ENCODE peak calls at places on chromosome 11, in ten cellular contexts. E is cardiac muscle cell; G is CD4-positive, alpha-beta T cell; R is naive thymus-derived CD4-positive, alpha-beta T cell; O is GM23248; Y is SJSA1; W is right lobe of liver; S is A549; X is CD4-positive, alpha-beta memory T cell; F is neuronal stem cell. Z is an unnamed sample. For H3K9me3, the result is how much of the 10 kb centered on the place peaks cover.

GRCh38 chr11:116697639-116698038 is 75.1 kb downstream of the BUD13 start:
- DNase-seq in E (no peak), G (no peak), R (no peak), O (no peak), Y (no peak), W (no peak), S (no peak), X (no peak), F (no peak), Z (no peak)

GRCh38 chr11:125998267-125998666 is 52.4 kb downstream of the VSIG10L2 start:
- DNase-seq in E (no peak), G (no peak), R (no peak), O (no peak), Y (no peak), W (no peak), S (no peak), X (no peak), F (no peak), Z (no peak)

GRCh38 chr11:130474637-130475400 is 26.4 kb downstream of the ADAMTS15 start:
- DNase-seq in E (no peak), G (no peak), R (no peak), O (no peak), Y (no peak), W (no peak), S (no peak), X (no peak), F (no peak), Z (no peak)

GRCh38 chr11:128470081-128470480 is 117.3 kb downstream of the ETS1 start:
- DNase-seq in E (no peak), G (peak), R (peak), O (no peak), Y (no peak), W (no peak), S (no peak), X (peak), F (no peak), Z (no peak)

GRCh38 chr11:45102810-45103621 is 43.4 kb upstream of the PRDM11 start:
- DNase-seq in E (peak), G (peak), R (peak), O (peak), Y (peak), W (no peak), S (peak), X (peak), F (peak), Z (peak)

GRCh38 chr11:30244255-30244654 is 13.4 kb downstream of the FSHB start:
- DNase-seq in E (no peak), G (no peak), R (no peak), O (peak), Y (peak), W (no peak), S (peak), X (no peak), F (no peak), Z (no peak)

GRCh38 chr11:27437824-27438594 is 34.6 kb downstream of the LGR4 start:
- DNase-seq in E (no peak), G (no peak), R (no peak), O (peak), Y (no peak), W (no peak), S (no peak), X (no peak), F (no peak), Z (no peak)

GRCh38 chr11:14386895-14387480 is 28.0 kb upstream of the RRAS2 start:
- DNase-seq in E (peak), G (no peak), R (no peak), O (peak), Y (peak), W (no peak), S (peak), X (no peak), F (peak), Z (peak)

GRCh38 chr11:122696662-122697061 is 41.1 kb downstream of the UBASH3B start:
- DNase-seq in E (no peak), G (peak), R (peak), O (no peak), Y (no peak), W (no peak), S (no peak), X (peak), F (no peak), Z (no peak)

GRCh38 chr11:13761712-13762111 is 93.2 kb downstream of the FAR1 start:
- DNase-seq in E (no peak), G (no peak), R (no peak), O (peak), Y (no peak), W (no peak), S (no peak), X (no peak), F (no peak), Z (no peak)

GRCh38 chr11:63610604-63611394 is 3.4 kb downstream of the PLAAT3 start:
- DNase-seq in E (no peak), G (no peak), R (no peak), O (no peak), Y (peak), W (no peak), S (no peak), X (no peak), F (no peak), Z (peak)

GRCh38 chr11:65290448-65291165 is 24.1 kb upstream of the CDC42EP2 start:
- DNase-seq in E (peak), G (no peak), R (no peak), O (peak), Y (peak), W (peak), S (peak), X (no peak), F (no peak), Z (no peak)

GRCh38 chr11:7572001-7572712 is 58.4 kb downstream of the PPFIBP2 start:
- DNase-seq in E (no peak), G (no peak), R (no peak), O (peak), Y (peak), W (no peak), S (peak), X (no peak), F (no peak), Z (peak)

GRCh38 chr11:6599449-6599848 is 4.0 kb downstream of the RRP8 start:
- DNase-seq in E (no peak), G (no peak), R (no peak), O (no peak), Y (no peak), W (no peak), S (no peak), X (no peak), F (no peak), Z (no peak)

GRCh38 chr11:7520011-7520942 is 6.5 kb downstream of the PPFIBP2 start:
- DNase-seq in E (no peak), G (no peak), R (no peak), O (peak), Y (no peak), W (no peak), S (no peak), X (no peak), F (no peak), Z (no peak)

GRCh38 chr11:74641289-74641688 is 48.9 kb downstream of the POLD3 start:
- DNase-seq in E (no peak), G (no peak), R (no peak), O (no peak), Y (no peak), W (no peak), S (no peak), X (no peak), F (peak), Z (peak)

GRCh38 chr11:102252339-102252891 is 64.9 kb upstream of the BIRC3 start:
- DNase-seq in E (no peak), G (no peak), R (no peak), O (peak), Y (no peak), W (no peak), S (no peak), X (no peak), F (no peak), Z (no peak)

GRCh38 chr11:61699737-61700160 is 19.6 kb downstream of the DAGLA start:
- DNase-seq in E (no peak), G (no peak), R (no peak), O (no peak), Y (no peak), W (no peak), S (no peak), X (no peak), F (no peak), Z (no peak)

GRCh38 chr11:6876325-6876724 is at the start of gene OR10A4:
- DNase-seq in E (no peak), G (no peak), R (no peak), O (no peak), Y (no peak), W (no peak), S (no peak), X (no peak), F (no peak), Z (no peak)

GRCh38 chr11:26949846-26950245 is 44.1 kb upstream of the FIBIN start:
- DNase-seq in E (no peak), G (no peak), R (no peak), O (peak), Y (no peak), W (no peak), S (no peak), X (no peak), F (no peak), Z (no peak)

GRCh38 chr11:110429614-110430266 is at the start of gene FDX1:
- DNase-seq in E (peak), G (peak), R (peak), O (peak), Y (peak), W (peak), S (peak), X (peak), F (peak), Z (peak)

GRCh38 chr11:134228625-134229024 is 4.2 kb downstream of the VPS26B start:
- DNase-seq in E (no peak), G (no peak), R (no peak), O (peak), Y (no peak), W (no peak), S (no peak), X (no peak), F (no peak), Z (no peak)

GRCh38 chr11:128524172-128524571 is 63.2 kb downstream of the ETS1 start:
- DNase-seq in E (no peak), G (no peak), R (no peak), O (peak), Y (no peak), W (no peak), S (no peak), X (no peak), F (no peak), Z (no peak)

GRCh38 chr11:47488674-47489394 is 39.9 kb upstream of the RAPSN start:
- DNase-seq in E (no peak), G (no peak), R (no peak), O (no peak), Y (no peak), W (no peak), S (no peak), X (no peak), F (no peak), Z (no peak)

GRCh38 chr11:36007127-36007824 is 63.4 kb downstream of the LDLRAD3 start:
- DNase-seq in E (no peak), G (no peak), R (no peak), O (no peak), Y (no peak), W (no peak), S (no peak), X (no peak), F (no peak), Z (no peak)

GRCh38 chr11:126969865-126970479 is 30.6 kb downstream of the KIRREL3 start:
- DNase-seq in E (peak), G (no peak), R (no peak), O (peak), Y (peak), W (no peak), S (peak), X (no peak), F (no peak), Z (peak)

DNA sequence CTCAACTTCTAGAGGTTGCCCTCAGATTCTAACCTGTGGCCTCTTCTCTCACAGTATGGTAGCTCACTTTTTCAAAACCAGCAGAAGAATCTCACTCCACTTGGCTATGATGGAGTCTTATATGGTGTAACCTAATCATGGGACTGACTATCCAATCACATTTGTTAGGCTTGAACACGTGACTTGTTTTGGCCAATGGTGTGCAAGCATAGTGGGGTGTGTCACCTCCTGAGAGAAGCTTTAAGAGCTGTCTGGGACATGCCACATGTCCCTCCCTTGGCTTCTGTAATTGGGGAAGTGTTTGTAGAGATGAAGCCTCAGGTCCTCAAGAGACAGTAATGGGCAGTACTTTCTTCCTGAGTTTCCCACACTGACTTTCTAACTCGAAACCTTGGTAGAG is 12.8 kb upstream of the SMIM38 start:
- DNase-seq in E (no peak), G (no peak), R (no peak), O (no peak), Y (no peak), W (no peak), S (no peak), X (no peak), F (no peak), Z (no peak)
- H3K9me3 ChIP-seq in E (under half), G (under half), R (under half), O (under half), Y (under half), W (under half), S (under half), X (under half), F (under half), Z (under half)

GRCh38 chr11:42085736-42086135 is 626.3 kb upstream of the LRRC4C start:
- DNase-seq in E (no peak), G (no peak), R (no peak), O (no peak), Y (no peak), W (no peak), S (no peak), X (no peak), F (no peak), Z (no peak)
- H3K9me3 ChIP-seq in E (under half), G (under half), R (under half), O (under half), Y (under half), W (under half), S (under half), X (under half), F (under half), Z (under half)

DNA sequence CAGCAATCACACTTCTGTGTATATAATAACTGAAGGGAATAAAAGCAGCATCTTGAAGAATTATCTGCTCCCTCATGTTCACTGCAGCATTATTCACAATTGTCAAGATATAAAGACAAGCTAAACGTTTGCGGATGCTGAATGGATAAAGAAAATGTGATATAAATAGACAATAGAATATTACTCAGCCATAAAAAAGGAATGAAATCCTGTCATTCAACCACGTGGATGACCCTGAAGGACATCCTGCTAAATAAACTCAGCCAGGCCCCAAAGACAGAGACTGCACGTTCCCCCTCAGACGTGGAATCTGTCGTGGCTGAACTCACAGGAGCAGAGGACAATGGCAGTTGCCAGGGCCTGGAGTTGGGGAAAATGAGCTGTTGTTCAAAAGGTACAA is 9.6 kb downstream of the ZNF195 start:
- DNase-seq in E (no peak), G (no peak), R (no peak), O (no peak), Y (no peak), W (no peak), S (no peak), X (no peak), F (no peak), Z (no peak)
- H3K9me3 ChIP-seq in E (under half), G (under half), R (under half), O (under half), Y (under half), W (under half), S (half or more), X (under half), F (under half), Z (under half)

GRCh38 chr11:70834984-70835560 is 417.3 kb downstream of the SHANK2 start:
- DNase-seq in E (no peak), G (no peak), R (no peak), O (no peak), Y (no peak), W (no peak), S (no peak), X (no peak), F (no peak), Z (no peak)

GRCh38 chr11:70834277-70834940 is 418.0 kb downstream of the SHANK2 start:
- DNase-seq in E (no peak), G (no peak), R (no peak), O (no peak), Y (no peak), W (no peak), S (no peak), X (no peak), F (no peak), Z (no peak)

GRCh38 chr11:70836071-70836470 is 416.3 kb downstream of the SHANK2 start:
- DNase-seq in E (no peak), G (no peak), R (no peak), O (no peak), Y (no peak), W (no peak), S (no peak), X (no peak), F (no peak), Z (no peak)

GRCh38 chr11:70833011-70833410 is 419.4 kb downstream of the SHANK2 start:
- DNase-seq in E (no peak), G (no peak), R (no peak), O (no peak), Y (no peak), W (no peak), S (no peak), X (no peak), F (no peak), Z (no peak)

GRCh38 chr11:70833554-70833953 is 418.8 kb downstream of the SHANK2 start:
- DNase-seq in E (no peak), G (no peak), R (no peak), O (no peak), Y (no peak), W (no peak), S (no peak), X (no peak), F (no peak), Z (no peak)
- H3K9me3 ChIP-seq in E (under half), G (under half), R (under half), O (under half), Y (half or more), W (under half), S (under half), X (under half), F (under half), Z (under half)

DNA sequence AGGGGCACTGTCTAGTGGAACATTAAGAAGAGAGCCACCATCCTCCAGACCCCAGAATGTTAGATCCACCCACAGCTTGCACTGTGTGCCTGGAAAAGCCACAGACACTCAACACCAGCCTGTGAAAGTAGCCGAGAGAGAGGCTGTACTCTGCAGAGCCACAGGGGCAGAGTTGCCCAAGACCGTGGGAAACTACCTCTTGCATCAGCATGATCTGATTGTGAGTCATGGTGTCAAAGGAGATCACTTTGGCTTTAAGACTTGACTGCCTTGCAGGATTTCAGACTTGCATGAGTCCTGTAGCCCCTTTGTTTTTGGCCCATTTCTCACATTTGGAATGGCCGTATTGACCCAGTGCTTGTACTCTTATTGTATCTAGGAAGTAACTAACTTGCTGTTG is 115.9 kb upstream of the CCDC179 start:
- DNase-seq in E (no peak), G (no peak), R (no peak), O (peak), Y (no peak), W (no peak), S (peak), X (no peak), F (no peak), Z (no peak)
- H3K9me3 ChIP-seq in E (under half), G (under half), R (under half), O (under half), Y (under half), W (under half), S (under half), X (under half), F (under half), Z (under half)

Z was measured in HAP-1.